ENCODE peak calls at places on chromosomes 2 and 18, in five cellular contexts. L, W, C, A and V are unnamed samples.

GRCh38 chr2:239819974-239820555 is 205.1 kb downstream of the NDUFA10 start:
- DNase-seq in L (no peak), W (peak), C (no peak), A (no peak), V (no peak)

GRCh38 chr18:79402977-79403722 is 7.4 kb downstream of the NFATC1 start:
- DNase-seq in L (no peak), W (no peak), C (no peak), A (no peak), V (no peak)

GRCh38 chr2:222774941-222775340 is 85.9 kb upstream of the ACSL3 start:
- DNase-seq in L (no peak), W (no peak), C (no peak), A (no peak), V (no peak)

GRCh38 chr2:238127165-238128060 is 11.1 kb upstream of the KLHL30 start:
- DNase-seq in L (no peak), W (no peak), C (no peak), A (no peak), V (no peak)

GRCh38 chr2:39730685-39731302 is 48.3 kb downstream of the THUMPD2 start:
- DNase-seq in L (peak), W (no peak), C (peak), A (peak), V (peak)

GRCh38 chr2:97731274-97732050 is 18.1 kb downstream of the ZAP70 start:
- DNase-seq in L (no peak), W (no peak), C (no peak), A (no peak), V (no peak)

GRCh38 chr2:187143537-187143936 is 294.6 kb upstream of the ZSWIM2 start:
- DNase-seq in L (no peak), W (no peak), C (no peak), A (no peak), V (no peak)

GRCh38 chr2:12141618-12142220 is 395.3 kb downstream of the LPIN1 start:
- DNase-seq in L (peak), W (no peak), C (no peak), A (no peak), V (peak)

GRCh38 chr2:67599561-67599960 is 202.4 kb downstream of the ETAA1 start:
- DNase-seq in L (no peak), W (no peak), C (no peak), A (no peak), V (no peak)

GRCh38 chr18:65477450-65477849 is 273.4 kb upstream of the CDH7 start:
- DNase-seq in L (peak), W (no peak), C (no peak), A (no peak), V (peak)

GRCh38 chr2:70975237-70975636 is 3.2 kb upstream of the ANKRD53 start:
- DNase-seq in L (no peak), W (no peak), C (no peak), A (no peak), V (no peak)

GRCh38 chr2:209368406-209368805 is 55.4 kb upstream of the MAP2 start:
- DNase-seq in L (no peak), W (no peak), C (no peak), A (no peak), V (no peak)

GRCh38 chr18:12422936-12423335 is 15.2 kb downstream of the PRELID3A start:
- DNase-seq in L (peak), W (no peak), C (no peak), A (peak), V (peak)

GRCh38 chr18:10927980-10928605 is 221.3 kb downstream of the PIEZO2 start:
- DNase-seq in L (no peak), W (no peak), C (no peak), A (no peak), V (no peak)

GRCh38 chr2:137960223-137960622 is 4.0 kb upstream of the HNMT start:
- DNase-seq in L (no peak), W (no peak), C (no peak), A (no peak), V (no peak)

GRCh38 chr2:236176417-236176816 is 8.2 kb upstream of the GBX2 start:
- DNase-seq in L (no peak), W (no peak), C (no peak), A (no peak), V (no peak)

GRCh38 chr2:10864888-10865551 is 46.7 kb upstream of the KCNF1 start:
- DNase-seq in L (no peak), W (peak), C (no peak), A (no peak), V (no peak)

GRCh38 chr2:60296219-60296955 is 257.1 kb downstream of the BCL11A start:
- DNase-seq in L (no peak), W (no peak), C (no peak), A (no peak), V (no peak)

GRCh38 chr2:201696151-201696659 is 2.2 kb downstream of the MPP4 start:
- DNase-seq in L (peak), W (no peak), C (no peak), A (no peak), V (no peak)

GRCh38 chr2:219658447-219658846 is 31.0 kb downstream of the SLC4A3 start:
- DNase-seq in L (no peak), W (no peak), C (no peak), A (no peak), V (no peak)

GRCh38 chr18:71252351-71252862 is 963.6 kb downstream of the SOCS6 start:
- DNase-seq in L (no peak), W (no peak), C (no peak), A (no peak), V (no peak)

GRCh38 chr2:138365581-138365980 is 136.0 kb upstream of the SPOPL start:
- DNase-seq in L (no peak), W (no peak), C (no peak), A (no peak), V (no peak)

GRCh38 chr18:53148056-53148574 is 808.1 kb downstream of the DCC start:
- DNase-seq in L (peak), W (no peak), C (no peak), A (no peak), V (peak)

GRCh38 chr2:98554116-98554861 is 54.0 kb downstream of the COA5 start:
- DNase-seq in L (no peak), W (no peak), C (no peak), A (no peak), V (no peak)

GRCh38 chr2:156340377-156340776 is 7.9 kb upstream of the NR4A2 start:
- DNase-seq in L (no peak), W (peak), C (no peak), A (no peak), V (peak)

GRCh38 chr2:197251576-197251975 is 59.0 kb downstream of the ANKRD44 start:
- DNase-seq in L (no peak), W (no peak), C (no peak), A (no peak), V (no peak)

GRCh38 chr2:167484875-167485274 is 596.6 kb downstream of the XIRP2 start:
- DNase-seq in L (no peak), W (no peak), C (no peak), A (no peak), V (no peak)

GRCh38 chr2:97739020-97739892 is 25.9 kb downstream of the ZAP70 start:
- DNase-seq in L (no peak), W (no peak), C (no peak), A (no peak), V (no peak)

GRCh38 chr2:38245114-38245641 is 131.9 kb downstream of the ATL2 start:
- DNase-seq in L (no peak), W (no peak), C (no peak), A (peak), V (no peak)

GRCh38 chr2:120666433-120666832 is 69.2 kb upstream of the GLI2 start:
- DNase-seq in L (no peak), W (no peak), C (no peak), A (no peak), V (no peak)

GRCh38 chr18:49584431-49584830 is 22.6 kb downstream of the LIPG start:
- DNase-seq in L (no peak), W (no peak), C (no peak), A (peak), V (no peak)

GRCh38 chr2:26148501-26148900 is 24.4 kb upstream of the GAREM2 start:
- DNase-seq in L (no peak), W (no peak), C (no peak), A (no peak), V (no peak)

GRCh38 chr2:175844169-175844568 is 157.9 kb downstream of the LNPK start:
- DNase-seq in L (no peak), W (no peak), C (no peak), A (no peak), V (no peak)

GRCh38 chr18:75201273-75201898 is 7.6 kb downstream of the PTGR3 start:
- DNase-seq in L (no peak), W (no peak), C (peak), A (no peak), V (no peak)

GRCh38 chr2:84459944-84460429 is 907 bp upstream of the SUCLG1 start:
- DNase-seq in L (no peak), W (no peak), C (no peak), A (no peak), V (no peak)

GRCh38 chr2:69779258-69779989 is 37.5 kb downstream of the ANXA4 start:
- DNase-seq in L (peak), W (no peak), C (no peak), A (no peak), V (no peak)

GRCh38 chr2:223824301-223824700 is 13.1 kb downstream of the AP1S3 start:
- DNase-seq in L (no peak), W (no peak), C (no peak), A (no peak), V (no peak)

GRCh38 chr2:191976436-191976835 is 129.5 kb upstream of the CAVIN2 start:
- DNase-seq in L (no peak), W (no peak), C (no peak), A (no peak), V (no peak)